ENCODE peak calls at places on chromosome 13, in ten cellular contexts. T is dorsolateral prefrontal cortex, S is pancreas, L is astrocyte of the spinal cord, Q is uterus, C is AG10803, E is ovary, F is colonic mucosa, R is cardiac fibroblast, P is endodermal cell. Y is an unnamed sample.

GRCh38 chr13:99196466-99197256 is 4.0 kb upstream of the UBAC2 start:
- DNase-seq in E (no peak), P (no peak), Q (no peak), T (no peak), L (peak), C (no peak), F (peak), R (no peak), S (no peak), Y (no peak)

GRCh38 chr13:67036694-67037093 is 193.4 kb downstream of the PCDH9 start:
- DNase-seq in Q (no peak), R (no peak), T (no peak), F (no peak), L (no peak), E (no peak), P (no peak), S (no peak), C (no peak), Y (no peak)

GRCh38 chr13:21328836-21329477 is 130.1 kb downstream of the ZDHHC20 start:
- DNase-seq in L (no peak), T (no peak), Q (no peak), C (no peak), S (no peak), P (no peak), F (no peak), R (no peak), E (no peak), Y (no peak)

GRCh38 chr13:93066187-93066586 is 160.4 kb upstream of the GPC6 start:
- DNase-seq in Q (no peak), L (peak), F (no peak), P (no peak), T (no peak), S (no peak), E (no peak), R (peak), C (peak), Y (no peak)

GRCh38 chr13:57345526-57345925 is 178.5 kb downstream of the PRR20E start:
- DNase-seq in S (no peak), C (no peak), F (no peak), L (no peak), T (no peak), R (no peak), P (no peak), E (no peak), Q (no peak), Y (no peak)

GRCh38 chr13:80224468-80224867 is 116.5 kb downstream of the SPRY2 start:
- DNase-seq in Q (no peak), C (no peak), P (no peak), E (no peak), R (peak), T (no peak), L (no peak), F (no peak), S (no peak), Y (no peak)

GRCh38 chr13:77544365-77544764 is 8.9 kb downstream of the SCEL start:
- DNase-seq in Q (peak), S (no peak), F (peak), R (peak), L (peak), C (peak), P (no peak), T (no peak), E (peak), Y (no peak)

GRCh38 chr13:20064128-20064527 is 96.7 kb downstream of the GJA3 start:
- DNase-seq in S (no peak), L (peak), C (no peak), Q (no peak), T (no peak), F (no peak), E (no peak), P (no peak), R (peak), Y (peak)

GRCh38 chr13:40539954-40540706 is 126.3 kb downstream of the FOXO1 start:
- DNase-seq in S (no peak), F (no peak), R (peak), L (peak), E (no peak), Q (no peak), C (peak), P (peak), T (no peak), Y (peak)

GRCh38 chr13:103772576-103772975 is 706.4 kb upstream of the SLC10A2 start:
- DNase-seq in F (no peak), C (no peak), L (no peak), P (peak), R (no peak), E (no peak), S (no peak), Q (no peak), T (no peak), Y (no peak)

GRCh38 chr13:97307882-97308624 is 85.9 kb downstream of the MBNL2 start:
- DNase-seq in L (peak), R (peak), C (peak), T (peak), Q (no peak), F (no peak), P (no peak), E (no peak), S (no peak), Y (no peak)

GRCh38 chr13:107743983-107744382 is 471.4 kb downstream of the LIG4 start:
- DNase-seq in T (no peak), Q (no peak), F (no peak), E (no peak), L (peak), P (no peak), C (peak), S (no peak), R (no peak), Y (no peak)

GRCh38 chr13:25248071-25248470 is 39.2 kb downstream of the MTMR6 start:
- DNase-seq in T (no peak), S (no peak), L (no peak), F (no peak), C (no peak), E (no peak), P (no peak), Q (no peak), R (no peak), Y (no peak)

GRCh38 chr13:99303863-99304521 is 3.2 kb downstream of the GPR183 start:
- DNase-seq in T (no peak), S (no peak), F (no peak), C (no peak), P (no peak), E (no peak), L (no peak), R (no peak), Q (no peak), Y (no peak)

GRCh38 chr13:45194081-45194939 is 6.5 kb downstream of the KCTD4 start:
- DNase-seq in P (peak), T (peak), F (no peak), Q (no peak), R (peak), E (peak), S (no peak), C (peak), L (peak), Y (no peak)

GRCh38 chr13:36919206-36919832 is 719 bp downstream of the SMAD9 start:
- DNase-seq in P (peak), C (peak), L (no peak), F (peak), R (peak), Q (peak), T (peak), S (peak), E (peak), Y (no peak)

GRCh38 chr13:58476176-58476575 is 844.6 kb downstream of the PCDH17 start:
- DNase-seq in S (no peak), Q (no peak), C (no peak), L (no peak), F (no peak), R (no peak), P (peak), E (no peak), T (no peak), Y (no peak)

GRCh38 chr13:99376924-99377323 is 69.7 kb upstream of the GPR183 start:
- DNase-seq in E (no peak), P (peak), L (no peak), C (no peak), T (no peak), F (no peak), S (no peak), Q (no peak), R (no peak), Y (no peak)

GRCh38 chr13:26230703-26231102 is 8.6 kb upstream of the RNF6 start:
- DNase-seq in C (no peak), P (no peak), L (no peak), F (no peak), S (no peak), R (no peak), T (no peak), E (no peak), Q (no peak), Y (no peak)

GRCh38 chr13:66503890-66504289 is 726.2 kb downstream of the PCDH9 start:
- DNase-seq in Q (no peak), E (no peak), L (no peak), S (no peak), T (no peak), R (no peak), P (peak), C (no peak), F (no peak), Y (no peak)

GRCh38 chr13:41401371-41401770 is 56.0 kb upstream of the RGCC start:
- DNase-seq in C (no peak), F (no peak), E (no peak), T (no peak), Q (no peak), S (no peak), L (no peak), R (no peak), P (peak), Y (no peak)

GRCh38 chr13:75151081-75151643 is 330.8 kb downstream of the TBC1D4 start:
- DNase-seq in E (no peak), Q (no peak), L (peak), R (peak), T (no peak), F (no peak), S (no peak), P (no peak), C (peak), Y (peak)

GRCh38 chr13:99083976-99084375 is 106.1 kb upstream of the DOCK9 start:
- DNase-seq in C (no peak), F (no peak), E (no peak), T (no peak), P (no peak), R (no peak), L (no peak), Q (no peak), S (no peak), Y (no peak)

GRCh38 chr13:97856001-97856675 is 97.3 kb upstream of the IPO5 start:
- DNase-seq in C (peak), P (peak), Q (peak), R (peak), L (no peak), T (no peak), S (no peak), F (peak), E (peak), Y (no peak)

GRCh38 chr13:24097667-24098066 is 62.9 kb upstream of the SPATA13 start:
- DNase-seq in L (no peak), T (no peak), Q (no peak), C (no peak), P (no peak), R (no peak), S (no peak), F (no peak), E (no peak), Y (no peak)

GRCh38 chr13:40494932-40495619 is 171.4 kb downstream of the FOXO1 start:
- DNase-seq in F (no peak), P (no peak), C (no peak), L (no peak), E (no peak), S (no peak), T (no peak), R (no peak), Q (no peak), Y (no peak)

GRCh38 chr13:49584771-49585182 is 581 bp downstream of the RCBTB1 start:
- DNase-seq in L (peak), P (no peak), C (no peak), Q (no peak), S (no peak), R (peak), F (no peak), E (no peak), T (no peak), Y (no peak)

GRCh38 chr13:21894091-21894490 is 223.2 kb downstream of the FGF9 start:
- DNase-seq in R (no peak), C (no peak), T (no peak), Q (no peak), F (peak), L (no peak), S (no peak), E (no peak), P (no peak), Y (no peak)

GRCh38 chr13:83622422-83622784 is 259.9 kb downstream of the SLITRK1 start:
- DNase-seq in C (no peak), L (peak), F (no peak), Q (no peak), E (no peak), T (no peak), P (no peak), R (peak), S (no peak), Y (no peak)

GRCh38 chr13:49499889-49500660 is 4.3 kb downstream of the PHF11 start:
- DNase-seq in P (no peak), R (peak), S (no peak), T (no peak), E (no peak), L (peak), C (peak), Q (no peak), F (no peak), Y (no peak)

GRCh38 chr13:76856141-76856571 is 30.0 kb downstream of the KCTD12 start:
- DNase-seq in T (no peak), Q (no peak), S (no peak), E (no peak), R (peak), C (peak), P (no peak), L (peak), F (no peak), Y (peak)

GRCh38 chr13:75079226-75079625 is 402.7 kb downstream of the TBC1D4 start:
- DNase-seq in E (no peak), P (no peak), F (no peak), R (peak), L (peak), Q (no peak), C (no peak), T (no peak), S (no peak), Y (no peak)

GRCh38 chr13:20001351-20001750 is 42.8 kb downstream of the ZMYM2 start:
- DNase-seq in R (no peak), T (no peak), F (no peak), P (no peak), Q (no peak), S (no peak), C (no peak), L (no peak), E (no peak), Y (no peak)

GRCh38 chr13:57629821-57630235 is 1.7 kb upstream of the PCDH17 start:
- DNase-seq in R (peak), C (peak), S (peak), L (peak), T (peak), P (peak), F (peak), E (peak), Q (peak), Y (no peak)

GRCh38 chr13:113043931-113044330 is 61.7 kb upstream of the F7 start:
- DNase-seq in R (no peak), L (no peak), Q (no peak), C (no peak), S (no peak), F (no peak), E (no peak), T (no peak), P (no peak), Y (no peak)
- H3K4me3 ChIP-seq in R (no peak), L (no peak), Q (no peak), C (no peak), S (no peak), F (no peak), E (no peak), T (peak), P (no peak), Y (no peak)

GRCh38 chr13:111156421-111156820 is 41.3 kb downstream of the ARHGEF7 start:
- DNase-seq in C (peak), L (no peak), P (no peak), F (no peak), S (no peak), T (no peak), Q (no peak), R (peak), E (no peak), Y (no peak)

GRCh38 chr13:111152836-111153235 is 37.7 kb downstream of the ARHGEF7 start:
- DNase-seq in F (peak), R (no peak), Q (no peak), E (no peak), S (no peak), L (no peak), P (no peak), T (no peak), C (no peak), Y (no peak)

GRCh38 chr13:111158136-111158805 is 43.2 kb downstream of the ARHGEF7 start:
- DNase-seq in E (no peak), C (peak), Q (no peak), L (peak), S (no peak), R (peak), T (no peak), P (no peak), F (no peak), Y (no peak)

GRCh38 chr13:111153279-111153976 is 38.3 kb downstream of the ARHGEF7 start:
- DNase-seq in T (peak), C (peak), F (peak), L (peak), E (peak), Q (peak), R (peak), P (peak), S (peak), Y (peak)

GRCh38 chr13:111153977-111154332 is 38.8 kb downstream of the ARHGEF7 start:
- DNase-seq in L (no peak), R (peak), T (peak), F (peak), Q (no peak), C (peak), S (no peak), E (no peak), P (no peak), Y (no peak)
- TF ChIP-seq CTCF in L (no peak), R (peak), T (peak), F (no peak), Q (no peak), C (peak), S (no peak), E (no peak), P (peak), Y (peak)

GRCh38 chr13:32426191-32426980 is 1.5 kb downstream of the N4BP2L1 start:
- DNase-seq in Q (no peak), L (no peak), R (peak), C (peak), F (peak), S (no peak), E (no peak), P (peak), T (no peak), Y (no peak)
- H3K4me3 ChIP-seq in Q (peak), L (peak), R (peak), C (peak), F (peak), S (peak), E (peak), P (peak), T (peak), Y (peak)

DNA sequence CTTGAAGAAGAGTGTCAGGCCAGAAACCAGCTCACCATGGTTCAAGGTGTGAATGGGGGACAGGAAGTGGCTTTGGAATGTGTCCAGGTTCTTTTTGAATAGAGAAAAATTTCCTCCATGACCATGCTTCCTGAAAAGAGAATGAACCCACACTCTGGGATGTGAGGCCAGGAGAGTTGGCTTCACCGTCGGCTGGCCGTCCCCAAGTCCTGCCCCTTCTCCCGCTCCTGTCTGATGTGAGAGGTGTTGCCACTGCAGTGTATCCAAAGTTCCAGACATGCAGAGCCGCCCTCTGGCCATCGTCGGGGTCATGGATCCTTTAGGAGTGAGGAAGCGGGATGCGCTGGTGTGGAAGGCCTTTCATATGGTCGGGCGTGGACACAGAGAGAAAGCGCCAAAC is 101.2 kb downstream of the COL4A2 start:
- DNase-seq in L (no peak), E (no peak), P (no peak), R (no peak), T (no peak), C (no peak), Q (no peak), S (no peak), F (no peak), Y (no peak)
- TF ChIP-seq CTCF in L (no peak), E (no peak), P (no peak), R (no peak), T (no peak), C (no peak), Q (no peak), S (no peak), F (no peak), Y (no peak)

GRCh38 chr13:106484084-106484754 is 51.2 kb downstream of the EFNB2 start:
- DNase-seq in E (no peak), S (no peak), C (no peak), T (no peak), P (no peak), Q (no peak), L (no peak), F (no peak), R (no peak), Y (no peak)
- H3K4me3 ChIP-seq in E (peak), S (no peak), C (no peak), T (no peak), P (no peak), Q (peak), L (no peak), F (no peak), R (no peak), Y (no peak)

GRCh38 chr13:52195052-52195837 is 35.8 kb upstream of the NEK3 start:
- DNase-seq in F (peak), L (peak), E (peak), Q (peak), R (peak), T (peak), S (peak), P (peak), C (peak), Y (peak)
- TF ChIP-seq CTCF in F (no peak), L (no peak), E (no peak), Q (no peak), R (no peak), T (peak), S (no peak), P (no peak), C (peak), Y (no peak)

DNA sequence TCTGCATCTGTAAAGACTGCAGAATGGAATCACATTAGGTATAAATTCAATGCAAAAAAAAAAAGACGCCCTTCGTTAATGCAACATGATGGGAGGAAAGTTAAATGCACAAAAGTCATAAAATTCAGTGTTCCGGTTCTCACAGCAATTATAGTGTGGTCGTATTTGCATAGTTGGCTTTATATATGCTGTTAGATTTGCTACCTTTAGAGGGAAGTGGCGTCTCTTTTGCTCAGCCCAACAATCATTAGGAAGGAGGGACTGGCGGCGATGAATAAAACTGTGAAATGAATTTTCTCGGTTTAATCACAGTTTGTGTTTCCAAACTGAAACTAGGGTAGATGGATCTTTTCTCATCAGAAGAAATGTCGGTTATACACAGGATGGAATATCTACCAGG is 215.8 kb downstream of the TEX29 start:
- DNase-seq in R (no peak), T (no peak), P (no peak), L (no peak), S (no peak), C (no peak), Q (no peak), F (no peak), E (no peak), Y (no peak)
- H3K4me3 ChIP-seq in R (no peak), T (no peak), P (no peak), L (no peak), S (no peak), C (no peak), Q (no peak), F (no peak), E (no peak), Y (no peak)